ENCODE peak calls at places on chromosomes 11 and 22, in four cellular contexts. One of them, this sample, is unnamed.

GRCh38 chr22:43185860-43186261 is 1.1 kb downstream of the TTLL12 start:
- DNase-seq in GM06990: no peak
- DNase-seq in DND-41: peak
- DNase-seq in esophagus squamous epithelium: no peak
- DNase-seq in this sample: no peak

GRCh38 chr11:72238040-72238450 is 5.9 kb downstream of the PHOX2A start:
- DNase-seq in GM06990: no peak
- DNase-seq in DND-41: peak
- DNase-seq in esophagus squamous epithelium: no peak
- DNase-seq in this sample: peak

GRCh38 chr11:95443386-95443785 is 212.4 kb upstream of the SESN3 start:
- DNase-seq in esophagus squamous epithelium: no peak
- DNase-seq in GM06990: peak
- DNase-seq in DND-41: no peak
- DNase-seq in this sample: peak

GRCh38 chr11:22780914-22781593 is 48.5 kb downstream of the SVIP start:
- DNase-seq in GM06990: no peak
- DNase-seq in esophagus squamous epithelium: no peak
- DNase-seq in DND-41: no peak
- DNase-seq in this sample: peak

GRCh38 chr22:42132457-42132856 is 1.8 kb upstream of the CYP2D6 start:
- DNase-seq in esophagus squamous epithelium: no peak
- DNase-seq in GM06990: no peak
- DNase-seq in DND-41: no peak
- DNase-seq in this sample: no peak

GRCh38 chr11:78991681-78992080 is 417.0 kb upstream of the NARS2 start:
- DNase-seq in esophagus squamous epithelium: no peak
- DNase-seq in DND-41: no peak
- DNase-seq in GM06990: no peak
- DNase-seq in this sample: no peak

GRCh38 chr11:79439893-79440450 is 858 bp downstream of the TENM4 start:
- DNase-seq in DND-41: no peak
- DNase-seq in esophagus squamous epithelium: no peak
- DNase-seq in GM06990: peak
- DNase-seq in this sample: peak

GRCh38 chr11:130219148-130219547 is 59.6 kb downstream of the ST14 start:
- DNase-seq in DND-41: no peak
- DNase-seq in GM06990: no peak
- DNase-seq in esophagus squamous epithelium: no peak
- DNase-seq in this sample: no peak

GRCh38 chr11:3605721-3606324 is 36.0 kb downstream of the ART5 start:
- DNase-seq in esophagus squamous epithelium: no peak
- DNase-seq in GM06990: no peak
- DNase-seq in DND-41: no peak
- DNase-seq in this sample: no peak

GRCh38 chr11:46391186-46391577 is 394 bp downstream of the CHRM4 start:
- DNase-seq in esophagus squamous epithelium: no peak
- DNase-seq in DND-41: no peak
- DNase-seq in GM06990: no peak
- DNase-seq in this sample: no peak

GRCh38 chr11:46390331-46391171 is 1.0 kb downstream of the CHRM4 start:
- DNase-seq in GM06990: no peak
- DNase-seq in esophagus squamous epithelium: no peak
- DNase-seq in DND-41: no peak
- DNase-seq in this sample: no peak

GRCh38 chr11:46393231-46393616 is 1.6 kb upstream of the CHRM4 start:
- DNase-seq in DND-41: no peak
- DNase-seq in esophagus squamous epithelium: no peak
- DNase-seq in GM06990: no peak
- DNase-seq in this sample: no peak

GRCh38 chr11:46392421-46393230 is 1.1 kb upstream of the CHRM4 start:
- DNase-seq in esophagus squamous epithelium: no peak
- DNase-seq in DND-41: peak
- DNase-seq in GM06990: peak
- DNase-seq in this sample: peak

DNA sequence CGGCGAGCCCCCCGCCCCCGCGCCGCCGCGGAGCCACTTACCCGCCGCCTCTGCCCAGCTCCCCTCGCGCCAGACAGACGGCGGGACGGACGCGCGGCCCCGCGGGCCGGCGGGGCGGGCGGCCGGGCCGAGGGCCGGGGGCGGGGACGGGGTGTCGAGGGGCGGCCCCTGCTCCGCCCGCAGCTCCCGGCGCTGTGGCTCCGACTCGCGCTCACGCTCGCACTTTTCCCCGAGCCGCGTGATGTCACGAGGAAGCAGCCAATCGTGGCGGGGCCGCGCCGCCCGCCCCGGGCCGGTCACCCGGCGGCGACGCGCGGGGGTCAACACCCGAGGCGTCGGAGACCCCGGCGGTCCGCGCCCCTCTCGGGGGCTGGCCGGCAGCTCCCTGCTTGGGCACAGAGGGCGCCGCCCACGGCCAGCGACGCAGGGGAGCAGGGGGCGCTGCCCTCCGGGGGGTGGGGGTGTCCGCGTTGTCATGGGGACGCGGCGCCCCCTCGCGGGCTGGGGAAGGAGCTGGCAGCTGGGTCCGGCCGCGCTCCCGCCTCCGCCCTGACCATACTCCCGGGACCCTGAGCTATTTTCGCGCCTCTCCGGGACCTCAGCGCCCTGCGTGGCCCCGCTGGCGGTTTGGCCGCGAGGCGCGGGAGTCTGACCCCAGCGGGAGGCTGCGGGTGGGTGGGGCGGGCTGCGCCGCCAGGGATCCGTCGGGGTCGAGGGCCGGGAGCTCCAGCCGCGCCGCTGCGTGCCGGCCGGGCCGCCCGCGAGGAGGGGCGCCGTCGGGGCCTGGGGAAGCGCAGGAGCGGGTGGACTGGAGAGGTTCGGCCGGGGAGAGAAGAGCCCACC is at the start of gene CHRM4:
- DNase-seq in GM06990: no peak
- DNase-seq in esophagus squamous epithelium: no peak
- DNase-seq in DND-41: no peak
- DNase-seq in this sample: peak
- TF ChIP-seq CTCF in GM06990: peak
- TF ChIP-seq CTCF in esophagus squamous epithelium: no peak
- TF ChIP-seq CTCF in DND-41: no peak
- TF ChIP-seq CTCF in this sample: peak

GRCh38 chr11:64654439-64654838 is 63.4 kb downstream of the SLC22A12 start:
- DNase-seq in DND-41: no peak
- DNase-seq in GM06990: no peak
- DNase-seq in esophagus squamous epithelium: no peak
- DNase-seq in this sample: no peak

GRCh38 chr11:64653388-64653973 is 62.5 kb downstream of the SLC22A12 start:
- DNase-seq in DND-41: no peak
- DNase-seq in esophagus squamous epithelium: no peak
- DNase-seq in GM06990: no peak
- DNase-seq in this sample: no peak

GRCh38 chr11:64654958-64655541 is 64.0 kb downstream of the SLC22A12 start:
- DNase-seq in GM06990: no peak
- DNase-seq in esophagus squamous epithelium: no peak
- DNase-seq in DND-41: no peak
- DNase-seq in this sample: peak

GRCh38 chr11:64650923-64651523 is 60.0 kb downstream of the SLC22A12 start:
- DNase-seq in DND-41: peak
- DNase-seq in esophagus squamous epithelium: no peak
- DNase-seq in GM06990: no peak
- DNase-seq in this sample: peak

GRCh38 chr11:64652586-64653387 is 61.8 kb downstream of the SLC22A12 start:
- DNase-seq in GM06990: peak
- DNase-seq in esophagus squamous epithelium: no peak
- DNase-seq in DND-41: peak
- DNase-seq in this sample: peak
- TF ChIP-seq CTCF in GM06990: peak
- TF ChIP-seq CTCF in esophagus squamous epithelium: peak
- TF ChIP-seq CTCF in DND-41: peak
- TF ChIP-seq CTCF in this sample: peak

GRCh38 chr11:624705-625635 is at the start of gene CDHR5:
- DNase-seq in DND-41: no peak
- DNase-seq in GM06990: no peak
- DNase-seq in esophagus squamous epithelium: no peak
- DNase-seq in this sample: no peak
- TF ChIP-seq CTCF in DND-41: no peak
- TF ChIP-seq CTCF in GM06990: no peak
- TF ChIP-seq CTCF in esophagus squamous epithelium: no peak
- TF ChIP-seq CTCF in this sample: no peak

GRCh38 chr11:7300281-7300680 is 48.6 kb downstream of the SYT9 start:
- DNase-seq in esophagus squamous epithelium: no peak
- DNase-seq in GM06990: no peak
- DNase-seq in DND-41: no peak
- DNase-seq in this sample: no peak

GRCh38 chr11:7303146-7303545 is 51.4 kb downstream of the SYT9 start:
- DNase-seq in DND-41: no peak
- DNase-seq in GM06990: no peak
- DNase-seq in esophagus squamous epithelium: no peak
- DNase-seq in this sample: no peak

GRCh38 chr11:7299393-7299792 is 47.7 kb downstream of the SYT9 start:
- DNase-seq in DND-41: no peak
- DNase-seq in esophagus squamous epithelium: no peak
- DNase-seq in GM06990: no peak
- DNase-seq in this sample: no peak
- TF ChIP-seq CTCF in DND-41: no peak
- TF ChIP-seq CTCF in esophagus squamous epithelium: no peak
- TF ChIP-seq CTCF in GM06990: peak
- TF ChIP-seq CTCF in this sample: no peak

DNA sequence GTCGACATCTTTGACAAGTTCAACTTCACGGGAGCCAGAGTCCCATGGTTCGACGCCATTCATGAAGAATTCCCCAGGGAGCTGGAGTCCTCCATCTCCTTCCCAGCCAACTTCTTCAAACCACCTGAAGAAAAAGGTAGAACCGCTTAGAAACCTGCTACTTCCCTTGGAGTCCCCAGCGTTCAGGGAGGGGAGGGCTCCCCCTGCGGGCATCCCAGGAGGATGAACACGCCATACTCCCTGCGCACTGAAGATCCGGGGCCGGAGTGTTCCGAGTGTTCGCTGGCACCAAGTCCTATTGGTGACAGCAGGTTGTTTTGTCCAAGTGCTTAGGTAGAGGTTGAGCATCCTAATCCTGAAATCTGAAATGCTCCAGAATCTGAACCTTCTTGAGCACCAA is 51.7 kb upstream of the PRODH start:
- DNase-seq in GM06990: no peak
- DNase-seq in esophagus squamous epithelium: no peak
- DNase-seq in DND-41: no peak
- DNase-seq in this sample: peak
- TF ChIP-seq CTCF in GM06990: peak
- TF ChIP-seq CTCF in esophagus squamous epithelium: no peak
- TF ChIP-seq CTCF in DND-41: no peak
- TF ChIP-seq CTCF in this sample: no peak

This sample was measured in GM10248.